ENCODE peak calls at places on chromosomes 5 and 9, in eight cellular contexts. Z is cardiac muscle cell, T is neural progenitor cell, L is IMR-90, C is left ventricle myocardium inferior, M is heart left ventricle, B is spleen, A is tibial nerve. X is an unnamed sample. For H3K27me3, the result is how much of the 10 kb centered on the place peaks cover.

GRCh38 chr9:87216036-87216435 is 268.7 kb upstream of the GAS1 start:
- DNase-seq in L (no peak), T (no peak), A (no peak), M (no peak), B (no peak), C (no peak), Z (no peak), X (no peak)

GRCh38 chr5:55172937-55173695 is at the start of gene CDC20B:
- DNase-seq in Z (peak), B (peak), A (peak), T (peak), L (peak), C (peak), M (peak), X (peak)

GRCh38 chr9:36864491-36865410 is 169.3 kb downstream of the PAX5 start:
- DNase-seq in M (no peak), C (no peak), L (no peak), T (peak), Z (peak), B (peak), A (no peak), X (peak)

GRCh38 chr5:179603308-179603707 is 20.2 kb downstream of the HNRNPH1 start:
- DNase-seq in B (peak), C (no peak), M (no peak), A (no peak), Z (no peak), T (no peak), L (no peak), X (peak)

GRCh38 chr5:96347502-96348292 is 85.4 kb downstream of the PCSK1 start:
- DNase-seq in A (no peak), C (no peak), B (no peak), M (no peak), T (no peak), Z (no peak), L (peak), X (no peak)

GRCh38 chr9:92482336-92482735 is at the start of gene ASPN:
- DNase-seq in A (no peak), Z (no peak), L (peak), M (no peak), T (no peak), B (no peak), C (no peak), X (no peak)

GRCh38 chr5:110169461-110169860 is 479.7 kb downstream of the MAN2A1 start:
- DNase-seq in L (no peak), A (no peak), B (no peak), M (no peak), T (no peak), C (no peak), Z (no peak), X (no peak)

GRCh38 chr9:20683351-20684034 is 566 bp upstream of the FOCAD start:
- DNase-seq in T (peak), B (no peak), A (peak), M (no peak), Z (peak), L (peak), C (peak), X (no peak)

GRCh38 chr5:138944527-138945322 is 69.6 kb upstream of the LRRTM2 start:
- DNase-seq in C (no peak), A (no peak), M (no peak), L (no peak), T (no peak), Z (no peak), B (peak), X (no peak)

GRCh38 chr5:108590799-108591198 is 156.9 kb upstream of the FER start:
- DNase-seq in A (no peak), L (no peak), M (no peak), T (no peak), C (no peak), Z (no peak), B (no peak), X (no peak)

GRCh38 chr5:126921471-126922091 is 108.8 kb downstream of the MARCHF3 start:
- DNase-seq in Z (peak), T (no peak), M (no peak), A (no peak), B (no peak), C (no peak), L (no peak), X (no peak)

GRCh38 chr5:10592598-10592997 is 28.7 kb downstream of the ANKRD33B start:
- DNase-seq in C (no peak), T (no peak), M (no peak), Z (no peak), A (no peak), B (no peak), L (no peak), X (no peak)

GRCh38 chr5:73591698-73592501 is 26.4 kb downstream of the UTP15 start:
- DNase-seq in T (no peak), L (peak), Z (no peak), C (no peak), B (no peak), M (no peak), A (no peak), X (no peak)

GRCh38 chr9:70830618-70831017 is 290.8 kb downstream of the TRPM3 start:
- DNase-seq in A (no peak), M (no peak), L (no peak), T (no peak), Z (peak), C (no peak), B (no peak), X (no peak)

GRCh38 chr5:95641803-95642220 is 4.8 kb upstream of the RFESD start:
- DNase-seq in A (no peak), M (no peak), L (peak), Z (no peak), B (no peak), C (no peak), T (no peak), X (no peak)

DNA sequence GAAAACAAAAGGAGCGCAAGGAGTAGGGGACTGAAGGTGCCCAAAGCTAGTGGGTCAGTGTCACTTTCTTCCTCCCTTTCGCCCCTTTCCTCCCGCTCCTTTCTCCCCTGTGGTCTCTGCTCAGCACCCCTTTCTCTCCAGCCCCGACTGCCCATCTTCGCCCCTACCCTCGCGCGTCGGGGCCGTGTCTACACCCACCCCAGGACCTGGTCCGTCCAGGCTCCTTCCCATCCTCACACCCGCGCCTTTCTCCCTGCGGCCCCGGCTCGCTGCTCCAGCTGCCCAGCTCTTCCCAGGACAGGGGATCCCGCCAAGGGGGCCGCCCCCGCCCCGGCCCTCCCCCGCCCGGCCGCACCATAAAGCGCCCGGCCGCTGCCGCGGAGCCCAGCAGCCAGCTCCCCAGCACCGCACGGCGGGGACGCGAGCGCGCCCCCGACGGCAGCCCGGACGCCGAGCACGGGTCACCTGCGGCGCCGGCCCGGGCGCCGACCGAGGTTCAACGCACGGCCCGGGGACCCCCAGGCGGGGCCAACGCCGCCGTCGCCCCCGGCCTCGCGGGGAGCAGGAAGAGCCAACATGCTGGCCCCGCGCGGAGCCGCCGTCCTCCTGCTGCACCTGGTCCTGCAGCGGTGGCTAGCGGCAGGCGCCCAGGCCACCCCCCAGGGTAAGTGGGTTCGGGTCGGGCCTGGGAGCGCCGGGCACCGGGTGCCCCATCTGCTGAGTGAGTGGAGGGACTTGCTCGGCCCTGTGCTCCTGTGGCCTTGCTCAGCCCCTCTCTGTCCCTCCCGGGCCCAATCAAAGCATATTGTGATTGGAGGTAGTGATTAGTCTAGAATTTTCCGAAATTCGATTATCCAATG is at the start of gene THBS4:
- DNase-seq in A (no peak), T (peak), B (no peak), C (peak), Z (peak), L (no peak), M (peak), X (no peak)
- H3K27me3 ChIP-seq in A (under half), T (under half), B (under half), C (under half), Z (half or more), L (half or more), M (under half), X (half or more)

GRCh38 chr5:526456-527088 is 2.3 kb upstream of the SLC9A3 start:
- DNase-seq in L (no peak), B (no peak), Z (no peak), M (no peak), A (no peak), C (no peak), T (no peak), X (no peak)

GRCh38 chr5:527646-528591 is 3.7 kb upstream of the SLC9A3 start:
- DNase-seq in A (no peak), Z (no peak), L (no peak), T (peak), B (peak), C (no peak), M (peak), X (no peak)

GRCh38 chr5:525164-525761 is 1.0 kb upstream of the SLC9A3 start:
- DNase-seq in T (no peak), M (peak), Z (no peak), C (no peak), B (no peak), A (no peak), L (no peak), X (no peak)

GRCh38 chr5:524442-525163 is at the start of gene SLC9A3:
- DNase-seq in B (no peak), Z (no peak), M (no peak), L (no peak), T (no peak), C (no peak), A (no peak), X (no peak)

GRCh38 chr5:525916-526315 is 1.7 kb upstream of the SLC9A3 start:
- DNase-seq in Z (no peak), M (peak), L (no peak), A (no peak), C (no peak), T (no peak), B (no peak), X (no peak)
- H3K27me3 ChIP-seq in Z (half or more), M (half or more), L (half or more), A (half or more), C (half or more), T (half or more), B (half or more), X (half or more)

GRCh38 chr5:14545890-14546289 is 35.7 kb upstream of the OTULINL start:
- DNase-seq in T (no peak), M (no peak), B (no peak), L (no peak), C (no peak), Z (no peak), A (no peak), X (no peak)
- H3K27me3 ChIP-seq in T (under half), M (under half), B (under half), L (under half), C (under half), Z (under half), A (under half), X (under half)

GRCh38 chr9:107491081-107492053 is 1.8 kb upstream of the KLF4 start:
- DNase-seq in L (no peak), Z (peak), B (peak), A (no peak), M (no peak), C (peak), T (peak), X (no peak)
- H3K27me3 ChIP-seq in L (under half), Z (half or more), B (under half), A (under half), M (under half), C (under half), T (half or more), X (under half)

DNA sequence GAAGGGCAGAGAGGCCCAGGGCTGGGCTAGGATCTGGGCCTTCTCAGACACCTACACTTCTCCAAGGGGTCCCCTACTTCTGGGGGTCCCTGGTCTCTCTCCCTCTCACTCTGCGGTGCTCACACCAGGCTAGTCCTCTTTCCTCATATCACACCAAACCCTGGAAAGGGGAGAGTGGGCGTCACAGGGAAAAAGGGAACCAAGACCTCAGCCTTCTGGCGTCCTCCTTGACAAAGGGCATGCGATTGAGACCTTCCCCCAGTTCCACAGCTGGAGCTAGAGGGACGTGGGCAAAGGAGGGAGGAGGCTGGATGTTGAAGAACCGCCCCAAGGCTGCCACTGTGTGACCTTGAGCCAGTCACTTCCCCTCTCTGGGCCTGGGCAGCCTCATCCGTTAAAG is 18.5 kb upstream of the TOR2A start:
- DNase-seq in M (no peak), L (no peak), T (no peak), Z (no peak), A (no peak), B (no peak), C (no peak), X (no peak)
- H3K27me3 ChIP-seq in M (under half), L (half or more), T (under half), Z (half or more), A (under half), B (under half), C (half or more), X (under half)

GRCh38 chr9:116389546-116390305 is 236.1 kb downstream of the PAPPA start:
- DNase-seq in M (no peak), L (no peak), T (no peak), B (no peak), C (no peak), A (no peak), Z (no peak), X (no peak)
- H3K27me3 ChIP-seq in M (under half), L (under half), T (under half), B (under half), C (under half), A (under half), Z (under half), X (under half)

DNA sequence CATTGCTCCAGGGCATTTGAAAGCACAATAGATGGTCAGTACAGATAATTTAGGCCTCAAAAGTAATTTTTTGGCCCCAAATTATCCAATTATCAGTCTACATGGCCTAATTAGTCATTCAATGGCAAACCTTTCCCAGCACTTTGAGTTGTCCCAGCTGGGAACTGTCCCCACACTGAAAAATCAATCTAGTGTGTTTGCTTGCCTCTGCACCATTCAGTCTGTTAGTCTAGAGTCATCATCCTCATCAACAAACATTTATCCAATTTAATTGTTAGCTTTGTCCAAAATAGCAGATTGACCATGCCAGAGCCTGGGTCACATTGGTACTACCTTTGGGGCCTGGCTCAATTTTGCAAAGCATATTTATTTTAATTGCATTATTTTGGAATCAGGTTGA is 13.9 kb downstream of the NR4A3 start:
- DNase-seq in Z (no peak), T (no peak), M (no peak), C (no peak), L (no peak), A (no peak), B (no peak), X (no peak)
- H3K27me3 ChIP-seq in Z (under half), T (under half), M (under half), C (under half), L (under half), A (under half), B (under half), X (under half)

GRCh38 chr9:34594177-34594576 is 4.7 kb upstream of the CNTFR start:
- DNase-seq in A (no peak), T (no peak), B (no peak), L (no peak), C (no peak), M (no peak), Z (no peak), X (no peak)
- H3K27me3 ChIP-seq in A (under half), T (half or more), B (under half), L (half or more), C (under half), M (under half), Z (under half), X (under half)

X was measured in upper lobe of right lung.